ENCODE peak calls at places on chromosome 15, in nine cellular contexts. One of them, this sample, is unnamed.

GRCh38 chr15:61173899-61174689 is 55.0 kb downstream of the RORA start:
- DNase-seq in HEK293T: no peak
- DNase-seq in cardiac muscle cell: no peak
- DNase-seq in AG09309: no peak
- DNase-seq in left ventricle myocardium inferior: no peak
- DNase-seq in Calu3: no peak
- DNase-seq in NCI-H1417 treated with DMSO at 0.1 percent for 48 hours: no peak
- DNase-seq in CD8-positive, alpha-beta memory T cell: no peak
- DNase-seq in NCI-H510A: no peak
- DNase-seq in this sample: no peak

GRCh38 chr15:25936004-25936403 is 72.9 kb upstream of the ATP10A start:
- DNase-seq in HEK293T: no peak
- DNase-seq in cardiac muscle cell: no peak
- DNase-seq in AG09309: no peak
- DNase-seq in left ventricle myocardium inferior: no peak
- DNase-seq in Calu3: no peak
- DNase-seq in NCI-H1417 treated with DMSO at 0.1 percent for 48 hours: no peak
- DNase-seq in CD8-positive, alpha-beta memory T cell: no peak
- DNase-seq in NCI-H510A: no peak
- DNase-seq in this sample: no peak

GRCh38 chr15:73329501-73330200 is 39.1 kb downstream of the HCN4 start:
- DNase-seq in HEK293T: no peak
- DNase-seq in cardiac muscle cell: no peak
- DNase-seq in AG09309: no peak
- DNase-seq in left ventricle myocardium inferior: no peak
- DNase-seq in Calu3: no peak
- DNase-seq in NCI-H1417 treated with DMSO at 0.1 percent for 48 hours: no peak
- DNase-seq in CD8-positive, alpha-beta memory T cell: no peak
- DNase-seq in NCI-H510A: no peak
- DNase-seq in this sample: no peak

GRCh38 chr15:50227076-50227475 is 38.5 kb downstream of the HDC start:
- DNase-seq in HEK293T: no peak
- DNase-seq in cardiac muscle cell: no peak
- DNase-seq in AG09309: peak; percentile 13
- DNase-seq in left ventricle myocardium inferior: no peak
- DNase-seq in Calu3: no peak
- DNase-seq in NCI-H1417 treated with DMSO at 0.1 percent for 48 hours: no peak
- DNase-seq in CD8-positive, alpha-beta memory T cell: no peak
- DNase-seq in NCI-H510A: no peak
- DNase-seq in this sample: peak; percentile 18

GRCh38 chr15:89307791-89308190 is 26.8 kb downstream of the POLG start:
- DNase-seq in HEK293T: no peak
- DNase-seq in cardiac muscle cell: no peak
- DNase-seq in AG09309: peak; percentile 27
- DNase-seq in left ventricle myocardium inferior: no peak
- DNase-seq in Calu3: no peak
- DNase-seq in NCI-H1417 treated with DMSO at 0.1 percent for 48 hours: no peak
- DNase-seq in CD8-positive, alpha-beta memory T cell: no peak
- DNase-seq in NCI-H510A: no peak
- DNase-seq in this sample: no peak

GRCh38 chr15:63022181-63022580 is 20.4 kb upstream of the TPM1 start:
- DNase-seq in HEK293T: no peak
- DNase-seq in cardiac muscle cell: no peak
- DNase-seq in AG09309: no peak
- DNase-seq in left ventricle myocardium inferior: no peak
- DNase-seq in Calu3: no peak
- DNase-seq in NCI-H1417 treated with DMSO at 0.1 percent for 48 hours: no peak
- DNase-seq in CD8-positive, alpha-beta memory T cell: no peak
- DNase-seq in NCI-H510A: no peak
- DNase-seq in this sample: no peak

GRCh38 chr15:58115692-58116091 is 22.5 kb upstream of the AQP9 start:
- DNase-seq in HEK293T: peak; percentile 17
- DNase-seq in cardiac muscle cell: no peak
- DNase-seq in AG09309: no peak
- DNase-seq in left ventricle myocardium inferior: no peak
- DNase-seq in Calu3: no peak
- DNase-seq in NCI-H1417 treated with DMSO at 0.1 percent for 48 hours: peak; percentile 3
- DNase-seq in CD8-positive, alpha-beta memory T cell: no peak
- DNase-seq in NCI-H510A: no peak
- DNase-seq in this sample: no peak

GRCh38 chr15:44137750-44138149 is 57.3 kb downstream of the FRMD5 start:
- DNase-seq in HEK293T: no peak
- DNase-seq in cardiac muscle cell: no peak
- DNase-seq in AG09309: no peak
- DNase-seq in left ventricle myocardium inferior: no peak
- DNase-seq in Calu3: peak; percentile 16
- DNase-seq in NCI-H1417 treated with DMSO at 0.1 percent for 48 hours: no peak
- DNase-seq in CD8-positive, alpha-beta memory T cell: no peak
- DNase-seq in NCI-H510A: no peak
- DNase-seq in this sample: no peak

GRCh38 chr15:68252925-68253534 is 23.5 kb upstream of the CLN6 start:
- DNase-seq in HEK293T: peak; percentile 62
- DNase-seq in cardiac muscle cell: peak; percentile 75
- DNase-seq in AG09309: peak; percentile 68
- DNase-seq in left ventricle myocardium inferior: no peak
- DNase-seq in Calu3: peak; percentile 59
- DNase-seq in NCI-H1417 treated with DMSO at 0.1 percent for 48 hours: peak; percentile 45
- DNase-seq in CD8-positive, alpha-beta memory T cell: peak; percentile 59
- DNase-seq in NCI-H510A: peak; percentile 29
- DNase-seq in this sample: peak; percentile 52

GRCh38 chr15:40906947-40907802 is 12.9 kb downstream of the VPS18 start:
- DNase-seq in HEK293T: no peak
- DNase-seq in cardiac muscle cell: no peak
- DNase-seq in AG09309: no peak
- DNase-seq in left ventricle myocardium inferior: peak; percentile 64
- DNase-seq in Calu3: no peak
- DNase-seq in NCI-H1417 treated with DMSO at 0.1 percent for 48 hours: no peak
- DNase-seq in CD8-positive, alpha-beta memory T cell: peak; percentile 76
- DNase-seq in NCI-H510A: peak; percentile 52
- DNase-seq in this sample: peak; percentile 77

GRCh38 chr15:60396560-60396963 is 1.2 kb downstream of the ANXA2 start:
- DNase-seq in HEK293T: no peak
- DNase-seq in cardiac muscle cell: no peak
- DNase-seq in AG09309: no peak
- DNase-seq in left ventricle myocardium inferior: no peak
- DNase-seq in Calu3: no peak
- DNase-seq in NCI-H1417 treated with DMSO at 0.1 percent for 48 hours: no peak
- DNase-seq in CD8-positive, alpha-beta memory T cell: no peak
- DNase-seq in NCI-H510A: no peak
- DNase-seq in this sample: no peak

GRCh38 chr15:86336051-86336788 is 256.5 kb downstream of the AGBL1 start:
- DNase-seq in HEK293T: no peak
- DNase-seq in cardiac muscle cell: no peak
- DNase-seq in AG09309: no peak
- DNase-seq in left ventricle myocardium inferior: no peak
- DNase-seq in Calu3: no peak
- DNase-seq in NCI-H1417 treated with DMSO at 0.1 percent for 48 hours: no peak
- DNase-seq in CD8-positive, alpha-beta memory T cell: no peak
- DNase-seq in NCI-H510A: no peak
- DNase-seq in this sample: no peak

GRCh38 chr15:67717776-67718175 is 107.5 kb upstream of the SKOR1 start:
- DNase-seq in HEK293T: no peak
- DNase-seq in cardiac muscle cell: no peak
- DNase-seq in AG09309: no peak
- DNase-seq in left ventricle myocardium inferior: no peak
- DNase-seq in Calu3: no peak
- DNase-seq in NCI-H1417 treated with DMSO at 0.1 percent for 48 hours: no peak
- DNase-seq in CD8-positive, alpha-beta memory T cell: no peak
- DNase-seq in NCI-H510A: no peak
- DNase-seq in this sample: no peak

GRCh38 chr15:39828374-39828931 is 45.8 kb upstream of the FSIP1 start:
- DNase-seq in HEK293T: peak; percentile 29
- DNase-seq in cardiac muscle cell: peak; percentile 77
- DNase-seq in AG09309: no peak
- DNase-seq in left ventricle myocardium inferior: no peak
- DNase-seq in Calu3: peak; percentile 76
- DNase-seq in NCI-H1417 treated with DMSO at 0.1 percent for 48 hours: no peak
- DNase-seq in CD8-positive, alpha-beta memory T cell: no peak
- DNase-seq in NCI-H510A: peak; percentile 32
- DNase-seq in this sample: peak; percentile 74

GRCh38 chr15:39247574-39247973 is 333.3 kb upstream of the THBS1 start:
- DNase-seq in HEK293T: no peak
- DNase-seq in cardiac muscle cell: no peak
- DNase-seq in AG09309: peak; percentile 86
- DNase-seq in left ventricle myocardium inferior: no peak
- DNase-seq in Calu3: no peak
- DNase-seq in NCI-H1417 treated with DMSO at 0.1 percent for 48 hours: no peak
- DNase-seq in CD8-positive, alpha-beta memory T cell: no peak
- DNase-seq in NCI-H510A: no peak
- DNase-seq in this sample: no peak

GRCh38 chr15:25172691-25173090 is 217.9 kb downstream of the SNRPN start:
- DNase-seq in HEK293T: no peak
- DNase-seq in cardiac muscle cell: no peak
- DNase-seq in AG09309: no peak
- DNase-seq in left ventricle myocardium inferior: no peak
- DNase-seq in Calu3: no peak
- DNase-seq in NCI-H1417 treated with DMSO at 0.1 percent for 48 hours: no peak
- DNase-seq in CD8-positive, alpha-beta memory T cell: peak; percentile 21
- DNase-seq in NCI-H510A: no peak
- DNase-seq in this sample: no peak

GRCh38 chr15:44726568-44727461 is 9.5 kb upstream of the TRIM69 start:
- DNase-seq in HEK293T: no peak
- DNase-seq in cardiac muscle cell: no peak
- DNase-seq in AG09309: peak; percentile 89
- DNase-seq in left ventricle myocardium inferior: no peak
- DNase-seq in Calu3: peak; percentile 28
- DNase-seq in NCI-H1417 treated with DMSO at 0.1 percent for 48 hours: no peak
- DNase-seq in CD8-positive, alpha-beta memory T cell: peak; percentile 87
- DNase-seq in NCI-H510A: no peak
- DNase-seq in this sample: peak; percentile 68